ENCODE peak calls at places on chromosomes 3 and 15, in eight cellular contexts. Y is naive thymus-derived CD4-positive, alpha-beta T cell; A is GM23338; S is activated CD4-positive, alpha-beta T cell treated with anti-CD3 and anti-CD28 coated beads for 48 hours; Z is stimulated activated CD4-positive, alpha-beta T cell treated with anti-CD3 and anti-CD28 coated beads, Interleukin-15, amount 100 ng/mL, for 1 hour; V is ELF-1; I is NCI-H524 treated with DMSO at 0.1 percent for 48 hours; N is stimulated activated CD8-positive, alpha-beta memory T cell treated with anti-CD3 and anti-CD28 coated beads, Interleukin-15, amount 100 ng/mL, for 1 hour. Q is an unnamed sample.

GRCh38 chr3:139640456-139640855 is 37.3 kb downstream of the NMNAT3 start:
- DNase-seq in I (no peak), Y (no peak), Z (no peak), A (no peak), N (no peak), S (no peak), V (no peak), Q (no peak)

GRCh38 chr15:43509002-43509922 is 8.1 kb upstream of the MAP1A start:
- DNase-seq in I (no peak), Z (no peak), A (peak), N (no peak), Y (no peak), S (no peak), V (no peak), Q (no peak)

GRCh38 chr15:33296856-33297255 is 13.9 kb upstream of the RYR3 start:
- DNase-seq in I (no peak), V (no peak), Y (no peak), A (no peak), S (no peak), Z (no peak), N (no peak), Q (no peak)

GRCh38 chr15:61155741-61156700 is 73.1 kb downstream of the RORA start:
- DNase-seq in V (no peak), I (no peak), Y (no peak), S (no peak), Z (no peak), N (no peak), A (peak), Q (no peak)

GRCh38 chr3:119160815-119161214 is 12.6 kb upstream of the UPK1B start:
- DNase-seq in A (no peak), S (no peak), N (no peak), I (no peak), Z (no peak), Y (no peak), V (no peak), Q (no peak)

GRCh38 chr15:58537033-58537432 is 105.2 kb downstream of the LIPC start:
- DNase-seq in N (no peak), A (no peak), Y (no peak), I (no peak), S (no peak), Z (no peak), V (no peak), Q (no peak)

GRCh38 chr3:77319711-77320110 is 279.8 kb downstream of the ROBO2 start:
- DNase-seq in S (no peak), Y (no peak), A (peak), I (peak), V (no peak), N (no peak), Z (no peak), Q (no peak)

GRCh38 chr15:70479056-70479455 is 284.3 kb downstream of the UACA start:
- DNase-seq in S (no peak), A (no peak), Y (no peak), N (no peak), V (no peak), I (no peak), Z (no peak), Q (no peak)

Q was measured in GM18507.